ENCODE peak calls at places on chromosomes 7 and 10, in seven cellular contexts. One of them, this sample, is unnamed.

GRCh38 chr7:74068378-74069085 is 15.1 kb upstream of the LIMK1 start:
- DNase-seq in mucosa of descending colon: no peak
- DNase-seq in posterior vena cava: peak; percentile 73
- DNase-seq in LoVo: no peak
- DNase-seq in T follicular helper cell: no peak
- DNase-seq in DMS153: no peak
- DNase-seq in frontal cortex: no peak
- DNase-seq in this sample: no peak

GRCh38 chr10:84256510-84257342 is 11.9 kb downstream of the RGR start:
- DNase-seq in mucosa of descending colon: peak; percentile 67
- DNase-seq in posterior vena cava: peak; percentile 89
- DNase-seq in LoVo: no peak
- DNase-seq in T follicular helper cell: peak; percentile 4
- DNase-seq in DMS153: no peak
- DNase-seq in frontal cortex: peak; percentile 51
- DNase-seq in this sample: peak; percentile 10

GRCh38 chr10:79239930-79240713 is 107.1 kb upstream of the PPIF start:
- DNase-seq in mucosa of descending colon: no peak
- DNase-seq in posterior vena cava: no peak
- DNase-seq in LoVo: no peak
- DNase-seq in T follicular helper cell: no peak
- DNase-seq in DMS153: no peak
- DNase-seq in frontal cortex: no peak
- DNase-seq in this sample: no peak

GRCh38 chr7:101814996-101815825 is 2.2 kb upstream of the CUX1 start:
- DNase-seq in mucosa of descending colon: peak; percentile 70
- DNase-seq in posterior vena cava: peak; percentile 83
- DNase-seq in LoVo: peak; percentile 76
- DNase-seq in T follicular helper cell: peak; percentile 50
- DNase-seq in DMS153: no peak
- DNase-seq in frontal cortex: peak; percentile 80
- DNase-seq in this sample: peak; percentile 44

GRCh38 chr7:2537981-2538851 is 17.1 kb downstream of the BRAT1 start:
- DNase-seq in mucosa of descending colon: no peak
- DNase-seq in posterior vena cava: peak; percentile 78
- DNase-seq in LoVo: no peak
- DNase-seq in T follicular helper cell: no peak
- DNase-seq in DMS153: no peak
- DNase-seq in frontal cortex: no peak
- DNase-seq in this sample: no peak

GRCh38 chr10:57300718-57301117 is 939.7 kb upstream of the ZWINT start:
- DNase-seq in mucosa of descending colon: no peak
- DNase-seq in posterior vena cava: no peak
- DNase-seq in LoVo: no peak
- DNase-seq in T follicular helper cell: no peak
- DNase-seq in DMS153: no peak
- DNase-seq in frontal cortex: no peak
- DNase-seq in this sample: no peak

GRCh38 chr10:77228559-77228958 is 409.0 kb downstream of the KCNMA1 start:
- DNase-seq in mucosa of descending colon: no peak
- DNase-seq in posterior vena cava: no peak
- DNase-seq in LoVo: no peak
- DNase-seq in T follicular helper cell: no peak
- DNase-seq in DMS153: peak; percentile 83
- DNase-seq in frontal cortex: no peak
- DNase-seq in this sample: no peak

GRCh38 chr7:107023522-107024149 is 20.9 kb upstream of the PRKAR2B start:
- DNase-seq in mucosa of descending colon: no peak
- DNase-seq in posterior vena cava: no peak
- DNase-seq in LoVo: no peak
- DNase-seq in T follicular helper cell: no peak
- DNase-seq in DMS153: no peak
- DNase-seq in frontal cortex: no peak
- DNase-seq in this sample: no peak

GRCh38 chr7:47394751-47395252 is 187.1 kb downstream of the TNS3 start:
- DNase-seq in mucosa of descending colon: no peak
- DNase-seq in posterior vena cava: peak; percentile 69
- DNase-seq in LoVo: no peak
- DNase-seq in T follicular helper cell: no peak
- DNase-seq in DMS153: no peak
- DNase-seq in frontal cortex: no peak
- DNase-seq in this sample: no peak

GRCh38 chr7:129438839-129439640 is 4.8 kb downstream of the STRIP2 start:
- DNase-seq in mucosa of descending colon: no peak
- DNase-seq in posterior vena cava: no peak
- DNase-seq in LoVo: peak; percentile 71
- DNase-seq in T follicular helper cell: no peak
- DNase-seq in DMS153: no peak
- DNase-seq in frontal cortex: no peak
- DNase-seq in this sample: peak; percentile 33

This sample was measured in small intestine.